ENCODE peak calls at places on chromosome 18, in four cellular contexts. A is cardiac septum, K is smooth muscle cell of the brain vasculature, R is hippocampal formation. S is an unnamed sample.

GRCh38 chr18:12485479-12486105 is 77.9 kb downstream of the PRELID3A start:
- DNase-seq in A (no peak), K (no peak), R (no peak), S (no peak)

GRCh38 chr18:75783816-75784215 is 356.3 kb upstream of the SMIM21 start:
- DNase-seq in A (no peak), K (no peak), R (no peak), S (no peak)

GRCh38 chr18:29693334-29693733 is 1349.2 kb downstream of the DSC3 start:
- DNase-seq in A (no peak), K (no peak), R (no peak), S (no peak)

GRCh38 chr18:29248856-29249255 is 1071.9 kb upstream of the CDH2 start:
- DNase-seq in A (no peak), K (no peak), R (peak), S (no peak)

GRCh38 chr18:34956663-34957062 is 84.5 kb upstream of the MAPRE2 start:
- DNase-seq in A (no peak), K (no peak), R (no peak), S (no peak)

GRCh38 chr18:36786686-36787085 is 42.1 kb downstream of the TPGS2 start:
- DNase-seq in A (no peak), K (no peak), R (no peak), S (no peak)

GRCh38 chr18:54023471-54023870 is 201.0 kb downstream of the MBD2 start:
- DNase-seq in A (no peak), K (peak), R (no peak), S (peak)

GRCh38 chr18:31190919-31191318 is 28.3 kb upstream of the DSC1 start:
- DNase-seq in A (no peak), K (no peak), R (no peak), S (no peak)

GRCh38 chr18:25896178-25896780 is 194.1 kb downstream of the SS18 start:
- DNase-seq in A (no peak), K (no peak), R (peak), S (no peak)

GRCh38 chr18:59437851-59438250 is 78.8 kb upstream of the LMAN1 start:
- DNase-seq in A (no peak), K (no peak), R (no peak), S (no peak)

GRCh38 chr18:58213445-58213844 is 169.4 kb downstream of the NEDD4L start:
- DNase-seq in A (no peak), K (no peak), R (no peak), S (no peak)

GRCh38 chr18:76895498-76895897 is 73.1 kb downstream of the ZNF236 start:
- DNase-seq in A (no peak), K (no peak), R (no peak), S (no peak)

GRCh38 chr18:52897611-52898010 is 557.6 kb downstream of the DCC start:
- DNase-seq in A (no peak), K (no peak), R (no peak), S (no peak)

GRCh38 chr18:78090584-78090983 is 840.9 kb downstream of the GALR1 start:
- DNase-seq in A (no peak), K (no peak), R (no peak), S (no peak)

GRCh38 chr18:79918089-79919011 is 33.1 kb downstream of the SLC66A2 start:
- DNase-seq in A (peak), K (no peak), R (no peak), S (no peak)

GRCh38 chr18:5709476-5710095 is 165.8 kb upstream of the EPB41L3 start:
- DNase-seq in A (no peak), K (no peak), R (no peak), S (no peak)

GRCh38 chr18:12606592-12607315 is 51.2 kb downstream of the SPIRE1 start:
- DNase-seq in A (no peak), K (no peak), R (peak), S (no peak)

GRCh38 chr18:34600118-34600517 is 110.0 kb upstream of the DTNA start:
- DNase-seq in A (no peak), K (no peak), R (no peak), S (no peak)

GRCh38 chr18:3321133-3321812 is 59.3 kb downstream of the MYL12B start:
- DNase-seq in A (no peak), K (no peak), R (no peak), S (no peak)

GRCh38 chr18:48472610-48473009 is 63.4 kb upstream of the ZBTB7C start:
- DNase-seq in A (no peak), K (no peak), R (no peak), S (no peak)

GRCh38 chr18:33924576-33924975 is 300.1 kb downstream of the NOL4 start:
- DNase-seq in A (no peak), K (no peak), R (no peak), S (no peak)

GRCh38 chr18:49520661-49521145 is 33.7 kb upstream of the C18orf32 start:
- DNase-seq in A (no peak), K (no peak), R (no peak), S (no peak)

GRCh38 chr18:51659781-51660180 is 462.3 kb upstream of the MEX3C start:
- DNase-seq in A (no peak), K (no peak), R (no peak), S (no peak)